ENCODE peak calls at places on chromosomes 3 and 15, in four cellular contexts. Q is right atrium auricular region, J is body of pancreas, V is AG10803. Z is an unnamed sample.

GRCh38 chr15:35481992-35482391 is 64.0 kb downstream of the DPH6 start:
- DNase-seq in Q (no peak), J (no peak), V (peak), Z (peak)

GRCh38 chr15:36914962-36915808 is 185.2 kb downstream of the MEIS2 start:
- DNase-seq in Q (no peak), J (no peak), V (no peak), Z (no peak)

GRCh38 chr15:68599560-68600071 is 20.8 kb downstream of the CORO2B start:
- DNase-seq in Q (no peak), J (no peak), V (peak), Z (peak)

GRCh38 chr15:29682781-29683180 is 139.5 kb downstream of the TJP1 start:
- DNase-seq in Q (no peak), J (no peak), V (no peak), Z (peak)

GRCh38 chr15:57751177-57751800 is 44.8 kb downstream of the POLR2M start:
- DNase-seq in Q (no peak), J (no peak), V (peak), Z (peak)

GRCh38 chr15:101359365-101359947 is 64.4 kb upstream of the SNRPA1 start:
- DNase-seq in Q (no peak), J (no peak), V (no peak), Z (no peak)

GRCh38 chr3:133535971-133536634 is 37.4 kb upstream of the CDV3 start:
- DNase-seq in Q (no peak), J (peak), V (peak), Z (peak)

GRCh38 chr15:101320501-101321052 is 25.5 kb upstream of the SNRPA1 start:
- DNase-seq in Q (peak), J (no peak), V (peak), Z (peak)

GRCh38 chr3:24145481-24145880 is 200.4 kb downstream of the NR1D2 start:
- DNase-seq in Q (no peak), J (no peak), V (peak), Z (no peak)

GRCh38 chr3:192079098-192079497 is 618.1 kb downstream of the PYDC2 start:
- DNase-seq in Q (no peak), J (no peak), V (no peak), Z (no peak)

GRCh38 chr3:115989927-115990326 is 366.6 kb downstream of the GAP43 start:
- DNase-seq in Q (no peak), J (no peak), V (peak), Z (peak)

GRCh38 chr3:53744351-53744750 is 101.9 kb downstream of the CHDH start:
- DNase-seq in Q (no peak), J (peak), V (no peak), Z (no peak)

GRCh38 chr3:10845839-10846656 is 30.0 kb downstream of the SLC6A11 start:
- DNase-seq in Q (no peak), J (no peak), V (no peak), Z (no peak)

GRCh38 chr15:99174567-99174966 is 69.7 kb downstream of the SYNM start:
- DNase-seq in Q (no peak), J (no peak), V (no peak), Z (no peak)

GRCh38 chr3:59774613-59775012 is 724.8 kb upstream of the CFAP20DC start:
- DNase-seq in Q (no peak), J (no peak), V (peak), Z (peak)

GRCh38 chr3:190038050-190038631 is 82.6 kb downstream of the P3H2 start:
- DNase-seq in Q (no peak), J (no peak), V (peak), Z (peak)

GRCh38 chr3:96753124-96753523 is 61.3 kb upstream of the EPHA6 start:
- DNase-seq in Q (no peak), J (no peak), V (no peak), Z (no peak)

GRCh38 chr15:78174398-78174797 is 25.2 kb downstream of the IDH3A start:
- DNase-seq in Q (no peak), J (no peak), V (no peak), Z (no peak)

GRCh38 chr15:68317281-68318007 is 39.9 kb downstream of the FEM1B start:
- DNase-seq in Q (no peak), J (peak), V (no peak), Z (no peak)

GRCh38 chr3:8954938-8955763 is 8.1 kb downstream of the RAD18 start:
- DNase-seq in Q (no peak), J (no peak), V (peak), Z (peak)

GRCh38 chr3:74752290-74752689 is 137.8 kb upstream of the CNTN3 start:
- DNase-seq in Q (no peak), J (no peak), V (no peak), Z (no peak)

GRCh38 chr15:71758716-71759115 is 51.6 kb upstream of the NR2E3 start:
- DNase-seq in Q (no peak), J (no peak), V (no peak), Z (no peak)

GRCh38 chr3:9976736-9977709 is 9.6 kb downstream of the EMC3 start:
- DNase-seq in Q (peak), J (peak), V (peak), Z (peak)

GRCh38 chr3:38139191-38139590 is 730 bp downstream of the MYD88 start:
- DNase-seq in Q (no peak), J (peak), V (no peak), Z (no peak)

GRCh38 chr15:57462391-57462790 is 86.1 kb downstream of the CGNL1 start:
- DNase-seq in Q (no peak), J (no peak), V (no peak), Z (no peak)

GRCh38 chr3:73490453-73491311 is 134.1 kb downstream of the PDZRN3 start:
- DNase-seq in Q (no peak), J (peak), V (no peak), Z (no peak)

GRCh38 chr3:61986473-61986872 is 386.9 kb downstream of the FEZF2 start:
- DNase-seq in Q (no peak), J (no peak), V (no peak), Z (no peak)

GRCh38 chr3:49276475-49277356 is at the start of gene C3orf62:
- DNase-seq in Q (peak), J (peak), V (peak), Z (peak)

GRCh38 chr3:183308746-183309145 is 55.7 kb downstream of the B3GNT5 start:
- DNase-seq in Q (no peak), J (no peak), V (no peak), Z (no peak)

GRCh38 chr15:48400086-48400485 is 68.9 kb downstream of the DUT start:
- DNase-seq in Q (no peak), J (no peak), V (peak), Z (peak)

GRCh38 chr3:61562810-61563613 is 1.6 kb downstream of the PTPRG start:
- DNase-seq in Q (peak), J (peak), V (peak), Z (peak)

GRCh38 chr15:35876762-35877161 is 330.8 kb upstream of the DPH6 start:
- DNase-seq in Q (no peak), J (no peak), V (peak), Z (peak)

GRCh38 chr3:48492461-48493202 is 11.3 kb downstream of the SHISA5 start:
- DNase-seq in Q (no peak), J (no peak), V (peak), Z (no peak)

GRCh38 chr15:44532689-44533088 is 4.3 kb upstream of the EIF3J start:
- DNase-seq in Q (no peak), J (no peak), V (no peak), Z (no peak)
- TF ChIP-seq CTCF in Q (no peak), J (no peak), V (peak), Z (no peak)

GRCh38 chr3:100319951-100320350 is 14.6 kb upstream of the NIT2 start:
- DNase-seq in Q (no peak), J (no peak), V (no peak), Z (no peak)

GRCh38 chr3:100317928-100318327 is 16.6 kb upstream of the NIT2 start:
- DNase-seq in Q (no peak), J (no peak), V (no peak), Z (no peak)

GRCh38 chr3:100311011-100311410 is 23.5 kb upstream of the NIT2 start:
- DNase-seq in Q (no peak), J (no peak), V (no peak), Z (no peak)

DNA sequence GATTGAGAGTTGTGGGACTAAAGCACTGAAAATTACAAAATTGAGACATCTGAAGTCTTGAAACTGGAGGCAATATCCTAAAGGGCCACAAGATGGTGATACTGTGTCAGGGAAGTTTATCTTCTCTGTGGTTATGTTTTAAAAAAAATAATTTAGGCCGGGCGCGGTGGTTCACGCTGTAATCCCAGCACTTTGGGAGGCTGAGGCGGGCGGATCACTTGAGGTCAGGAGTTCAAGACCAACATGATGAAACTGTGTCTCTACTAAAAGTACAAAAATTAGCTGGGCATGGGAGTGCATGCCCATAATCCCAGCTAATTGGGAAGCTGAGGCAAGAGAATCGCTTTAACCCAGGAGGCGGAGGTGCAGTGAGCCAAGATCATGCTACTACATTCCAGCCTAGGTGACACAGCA is 17.9 kb upstream of the NIT2 start:
- DNase-seq in Q (no peak), J (peak), V (peak), Z (peak)
- TF ChIP-seq CTCF in Q (peak), J (peak), V (peak), Z (peak)

GRCh38 chr3:52230889-52231499 is 5.5 kb upstream of the TLR9 start:
- DNase-seq in Q (no peak), J (no peak), V (no peak), Z (no peak)

GRCh38 chr3:52233108-52233591 is 5.8 kb downstream of the TWF2 start:
- DNase-seq in Q (no peak), J (no peak), V (no peak), Z (no peak)

GRCh38 chr3:52233968-52234367 is 5.0 kb downstream of the TWF2 start:
- DNase-seq in Q (no peak), J (no peak), V (no peak), Z (no peak)

GRCh38 chr3:52231502-52232278 is 6.2 kb upstream of the TLR9 start:
- DNase-seq in Q (no peak), J (peak), V (peak), Z (peak)

GRCh38 chr3:52232279-52233107 is 6.5 kb downstream of the TWF2 start:
- DNase-seq in Q (no peak), J (no peak), V (no peak), Z (no peak)
- TF ChIP-seq CTCF in Q (no peak), J (peak), V (no peak), Z (no peak)

DNA sequence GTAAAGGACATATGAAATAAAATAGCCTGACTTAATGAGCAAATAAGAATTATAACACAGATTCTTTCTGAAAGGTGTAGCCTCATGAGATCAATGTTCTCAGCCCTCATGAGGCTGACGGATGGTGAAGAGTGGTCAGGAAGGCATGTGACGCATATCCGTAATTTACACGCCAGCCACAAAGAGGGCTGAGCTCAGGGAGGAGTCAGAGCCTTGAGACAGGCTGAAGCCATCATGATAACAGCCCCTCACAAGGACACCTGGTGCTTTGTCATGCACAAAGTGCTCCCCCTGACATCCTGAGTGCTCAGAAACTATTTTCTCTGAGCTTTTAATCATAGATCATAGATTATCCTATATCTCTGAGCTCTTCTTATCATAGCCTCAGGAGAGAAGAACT is 266.9 kb downstream of the RPLP1 start:
- DNase-seq in Q (no peak), J (no peak), V (no peak), Z (no peak)
- TF ChIP-seq CTCF in Q (no peak), J (no peak), V (no peak), Z (no peak)

GRCh38 chr3:120182613-120183524 is 88.6 kb upstream of the GSK3B start:
- DNase-seq in Q (no peak), J (no peak), V (peak), Z (peak)
- TF ChIP-seq CTCF in Q (peak), J (peak), V (peak), Z (peak)

Z was measured in foreskin fibroblast.